ENCODE peak calls at places on chromosomes 16 and 17, in five cellular contexts. One of them, this sample, is unnamed.

GRCh38 chr17:79534851-79535727 is 75.8 kb downstream of the RBFOX3 start:
- DNase-seq in NCI-H1417: no peak
- DNase-seq in hepatic stellate cell: no peak
- DNase-seq in Right ventricle myocardium superior: peak
- DNase-seq in stimulated activated naive CD8-positive, alpha-beta T cell treated with anti-CD3 and anti-CD28 coated beads, Interleukin-15, Interleukin-2, amounts not matched to agents 100 U/mL and 50 U/mL, for 24 hours: no peak
- DNase-seq in this sample: peak

GRCh38 chr17:40410082-40410481 is 7.6 kb downstream of the TOP2A start:
- DNase-seq in hepatic stellate cell: no peak
- DNase-seq in stimulated activated naive CD8-positive, alpha-beta T cell treated with anti-CD3 and anti-CD28 coated beads, Interleukin-15, Interleukin-2, amounts not matched to agents 100 U/mL and 50 U/mL, for 24 hours: no peak
- DNase-seq in Right ventricle myocardium superior: no peak
- DNase-seq in NCI-H1417: no peak
- DNase-seq in this sample: no peak

GRCh38 chr16:58651965-58652348 is 22.3 kb upstream of the CNOT1 start:
- DNase-seq in NCI-H1417: no peak
- DNase-seq in hepatic stellate cell: peak
- DNase-seq in stimulated activated naive CD8-positive, alpha-beta T cell treated with anti-CD3 and anti-CD28 coated beads, Interleukin-15, Interleukin-2, amounts not matched to agents 100 U/mL and 50 U/mL, for 24 hours: no peak
- DNase-seq in Right ventricle myocardium superior: no peak
- DNase-seq in this sample: no peak

GRCh38 chr16:12303649-12304048 is 327.1 kb downstream of the SNX29 start:
- DNase-seq in stimulated activated naive CD8-positive, alpha-beta T cell treated with anti-CD3 and anti-CD28 coated beads, Interleukin-15, Interleukin-2, amounts not matched to agents 100 U/mL and 50 U/mL, for 24 hours: no peak
- DNase-seq in NCI-H1417: no peak
- DNase-seq in hepatic stellate cell: no peak
- DNase-seq in Right ventricle myocardium superior: peak
- DNase-seq in this sample: peak

GRCh38 chr16:6689643-6690042 is 643.0 kb upstream of the RBFOX1 start:
- DNase-seq in Right ventricle myocardium superior: no peak
- DNase-seq in NCI-H1417: no peak
- DNase-seq in stimulated activated naive CD8-positive, alpha-beta T cell treated with anti-CD3 and anti-CD28 coated beads, Interleukin-15, Interleukin-2, amounts not matched to agents 100 U/mL and 50 U/mL, for 24 hours: no peak
- DNase-seq in hepatic stellate cell: no peak
- DNase-seq in this sample: no peak

GRCh38 chr16:87233928-87234327 is 83.3 kb downstream of the C16orf95 start:
- DNase-seq in NCI-H1417: no peak
- DNase-seq in hepatic stellate cell: peak
- DNase-seq in stimulated activated naive CD8-positive, alpha-beta T cell treated with anti-CD3 and anti-CD28 coated beads, Interleukin-15, Interleukin-2, amounts not matched to agents 100 U/mL and 50 U/mL, for 24 hours: no peak
- DNase-seq in Right ventricle myocardium superior: no peak
- DNase-seq in this sample: no peak

GRCh38 chr17:61463068-61463980 is 11.1 kb downstream of the TBX4 start:
- DNase-seq in hepatic stellate cell: no peak
- DNase-seq in NCI-H1417: no peak
- DNase-seq in Right ventricle myocardium superior: peak
- DNase-seq in stimulated activated naive CD8-positive, alpha-beta T cell treated with anti-CD3 and anti-CD28 coated beads, Interleukin-15, Interleukin-2, amounts not matched to agents 100 U/mL and 50 U/mL, for 24 hours: no peak
- DNase-seq in this sample: no peak

GRCh38 chr17:58113947-58114346 is 30.7 kb downstream of the DYNLL2 start:
- DNase-seq in Right ventricle myocardium superior: no peak
- DNase-seq in NCI-H1417: no peak
- DNase-seq in stimulated activated naive CD8-positive, alpha-beta T cell treated with anti-CD3 and anti-CD28 coated beads, Interleukin-15, Interleukin-2, amounts not matched to agents 100 U/mL and 50 U/mL, for 24 hours: no peak
- DNase-seq in hepatic stellate cell: no peak
- DNase-seq in this sample: no peak

GRCh38 chr16:88472637-88473205 is 19.6 kb downstream of the ZFPM1 start:
- DNase-seq in stimulated activated naive CD8-positive, alpha-beta T cell treated with anti-CD3 and anti-CD28 coated beads, Interleukin-15, Interleukin-2, amounts not matched to agents 100 U/mL and 50 U/mL, for 24 hours: no peak
- DNase-seq in hepatic stellate cell: no peak
- DNase-seq in Right ventricle myocardium superior: peak
- DNase-seq in NCI-H1417: no peak
- DNase-seq in this sample: no peak

GRCh38 chr17:58577696-58578095 is 63.3 kb upstream of the MTMR4 start:
- DNase-seq in stimulated activated naive CD8-positive, alpha-beta T cell treated with anti-CD3 and anti-CD28 coated beads, Interleukin-15, Interleukin-2, amounts not matched to agents 100 U/mL and 50 U/mL, for 24 hours: peak
- DNase-seq in hepatic stellate cell: no peak
- DNase-seq in Right ventricle myocardium superior: peak
- DNase-seq in NCI-H1417: peak
- DNase-seq in this sample: no peak

GRCh38 chr17:30226878-30227277 is 8.6 kb downstream of the SLC6A4 start:
- DNase-seq in NCI-H1417: no peak
- DNase-seq in Right ventricle myocardium superior: no peak
- DNase-seq in hepatic stellate cell: no peak
- DNase-seq in stimulated activated naive CD8-positive, alpha-beta T cell treated with anti-CD3 and anti-CD28 coated beads, Interleukin-15, Interleukin-2, amounts not matched to agents 100 U/mL and 50 U/mL, for 24 hours: no peak
- DNase-seq in this sample: peak

GRCh38 chr17:2369039-2369438 is 31.7 kb downstream of the SGSM2 start:
- DNase-seq in NCI-H1417: no peak
- DNase-seq in hepatic stellate cell: no peak
- DNase-seq in stimulated activated naive CD8-positive, alpha-beta T cell treated with anti-CD3 and anti-CD28 coated beads, Interleukin-15, Interleukin-2, amounts not matched to agents 100 U/mL and 50 U/mL, for 24 hours: no peak
- DNase-seq in Right ventricle myocardium superior: no peak
- DNase-seq in this sample: no peak

GRCh38 chr16:26139884-26140283 is 448.1 kb downstream of the HS3ST4 start:
- DNase-seq in stimulated activated naive CD8-positive, alpha-beta T cell treated with anti-CD3 and anti-CD28 coated beads, Interleukin-15, Interleukin-2, amounts not matched to agents 100 U/mL and 50 U/mL, for 24 hours: no peak
- DNase-seq in NCI-H1417: no peak
- DNase-seq in Right ventricle myocardium superior: no peak
- DNase-seq in hepatic stellate cell: no peak
- DNase-seq in this sample: no peak

GRCh38 chr16:68085259-68086071 is at the start of gene NFATC3:
- DNase-seq in NCI-H1417: peak
- DNase-seq in Right ventricle myocardium superior: peak
- DNase-seq in stimulated activated naive CD8-positive, alpha-beta T cell treated with anti-CD3 and anti-CD28 coated beads, Interleukin-15, Interleukin-2, amounts not matched to agents 100 U/mL and 50 U/mL, for 24 hours: peak
- DNase-seq in hepatic stellate cell: peak
- DNase-seq in this sample: peak

GRCh38 chr17:30091771-30092170 is 24.8 kb upstream of the NSRP1 start:
- DNase-seq in Right ventricle myocardium superior: no peak
- DNase-seq in hepatic stellate cell: peak
- DNase-seq in stimulated activated naive CD8-positive, alpha-beta T cell treated with anti-CD3 and anti-CD28 coated beads, Interleukin-15, Interleukin-2, amounts not matched to agents 100 U/mL and 50 U/mL, for 24 hours: no peak
- DNase-seq in NCI-H1417: no peak
- DNase-seq in this sample: no peak

GRCh38 chr16:85172465-85173071 is 60.3 kb upstream of the CIBAR2 start:
- DNase-seq in hepatic stellate cell: no peak
- DNase-seq in stimulated activated naive CD8-positive, alpha-beta T cell treated with anti-CD3 and anti-CD28 coated beads, Interleukin-15, Interleukin-2, amounts not matched to agents 100 U/mL and 50 U/mL, for 24 hours: no peak
- DNase-seq in Right ventricle myocardium superior: peak
- DNase-seq in NCI-H1417: peak
- DNase-seq in this sample: peak

GRCh38 chr16:30688701-30689100 is 10.3 kb upstream of the SRCAP start:
- DNase-seq in hepatic stellate cell: no peak
- DNase-seq in stimulated activated naive CD8-positive, alpha-beta T cell treated with anti-CD3 and anti-CD28 coated beads, Interleukin-15, Interleukin-2, amounts not matched to agents 100 U/mL and 50 U/mL, for 24 hours: no peak
- DNase-seq in Right ventricle myocardium superior: no peak
- DNase-seq in NCI-H1417: no peak
- DNase-seq in this sample: no peak

GRCh38 chr17:27354491-27355081 is 60.7 kb downstream of the WSB1 start:
- DNase-seq in stimulated activated naive CD8-positive, alpha-beta T cell treated with anti-CD3 and anti-CD28 coated beads, Interleukin-15, Interleukin-2, amounts not matched to agents 100 U/mL and 50 U/mL, for 24 hours: no peak
- DNase-seq in Right ventricle myocardium superior: no peak
- DNase-seq in NCI-H1417: no peak
- DNase-seq in hepatic stellate cell: no peak
- DNase-seq in this sample: no peak

GRCh38 chr17:79214459-79214858 is 139.8 kb downstream of the ENGASE start:
- DNase-seq in NCI-H1417: no peak
- DNase-seq in hepatic stellate cell: no peak
- DNase-seq in Right ventricle myocardium superior: peak
- DNase-seq in stimulated activated naive CD8-positive, alpha-beta T cell treated with anti-CD3 and anti-CD28 coated beads, Interleukin-15, Interleukin-2, amounts not matched to agents 100 U/mL and 50 U/mL, for 24 hours: no peak
- DNase-seq in this sample: no peak

GRCh38 chr17:39563476-39563875 is 44.2 kb downstream of the NEUROD2 start:
- DNase-seq in stimulated activated naive CD8-positive, alpha-beta T cell treated with anti-CD3 and anti-CD28 coated beads, Interleukin-15, Interleukin-2, amounts not matched to agents 100 U/mL and 50 U/mL, for 24 hours: no peak
- DNase-seq in NCI-H1417: peak
- DNase-seq in Right ventricle myocardium superior: no peak
- DNase-seq in hepatic stellate cell: no peak
- DNase-seq in this sample: no peak